ENCODE peak calls at places on chromosomes 5 and 9, in six cellular contexts. One of them, this sample, is unnamed.

GRCh38 chr5:32583582-32584232 is 1.6 kb upstream of the SUB1 start:
- DNase-seq in HCT116: no peak
- DNase-seq in GM12878: peak; percentile 97
- DNase-seq in H1: no peak
- DNase-seq in HepG2: no peak
- DNase-seq in K562: no peak
- DNase-seq in this sample: no peak

GRCh38 chr9:16223074-16223871 is 647.2 kb downstream of the BNC2 start:
- DNase-seq in HCT116: no peak
- DNase-seq in GM12878: no peak
- DNase-seq in H1: no peak
- DNase-seq in HepG2: no peak
- DNase-seq in K562: no peak
- DNase-seq in this sample: no peak

GRCh38 chr9:122551371-122551770 is 1.5 kb upstream of the OR1N2 start:
- DNase-seq in HCT116: no peak
- DNase-seq in GM12878: no peak
- DNase-seq in H1: no peak
- DNase-seq in HepG2: no peak
- DNase-seq in K562: no peak
- DNase-seq in this sample: no peak

GRCh38 chr5:54525692-54526091 is 8.1 kb downstream of the SNX18 start:
- DNase-seq in HCT116: no peak
- DNase-seq in GM12878: no peak
- DNase-seq in H1: no peak
- DNase-seq in HepG2: no peak
- DNase-seq in K562: no peak
- DNase-seq in this sample: no peak

GRCh38 chr5:39224196-39224754 is 4.9 kb upstream of the FYB1 start:
- DNase-seq in HCT116: no peak
- DNase-seq in GM12878: no peak
- DNase-seq in H1: no peak
- DNase-seq in HepG2: no peak
- DNase-seq in K562: peak; percentile 45
- DNase-seq in this sample: no peak

GRCh38 chr5:143456952-143457547 is 53.6 kb upstream of the NR3C1 start:
- DNase-seq in HCT116: peak; percentile 0
- DNase-seq in GM12878: no peak
- DNase-seq in H1: no peak
- DNase-seq in HepG2: no peak
- DNase-seq in K562: no peak
- DNase-seq in this sample: no peak

GRCh38 chr5:132419517-132420468 is 50.3 kb downstream of the SLC22A5 start:
- DNase-seq in HCT116: peak; percentile 56
- DNase-seq in GM12878: no peak
- DNase-seq in H1: peak; percentile 84
- DNase-seq in HepG2: peak; percentile 54
- DNase-seq in K562: peak; percentile 87
- DNase-seq in this sample: peak; percentile 52

GRCh38 chr5:75167345-75167744 is 69.3 kb downstream of the ANKRD31 start:
- DNase-seq in HCT116: peak; percentile 33
- DNase-seq in GM12878: no peak
- DNase-seq in H1: no peak
- DNase-seq in HepG2: peak; percentile 34
- DNase-seq in K562: peak; percentile 6
- DNase-seq in this sample: no peak

GRCh38 chr9:2722715-2723114 is 5.4 kb downstream of the KCNV2 start:
- DNase-seq in HCT116: no peak
- DNase-seq in GM12878: no peak
- DNase-seq in H1: no peak
- DNase-seq in HepG2: peak; percentile 7
- DNase-seq in K562: peak; percentile 14
- DNase-seq in this sample: no peak

GRCh38 chr9:17280350-17281012 is 145.6 kb downstream of the CNTLN start:
- DNase-seq in HCT116: no peak
- DNase-seq in GM12878: no peak
- DNase-seq in H1: no peak
- DNase-seq in HepG2: no peak
- DNase-seq in K562: no peak
- DNase-seq in this sample: no peak

GRCh38 chr5:154131817-154132216 is 58.7 kb upstream of the GALNT10 start:
- DNase-seq in HCT116: no peak
- DNase-seq in GM12878: no peak
- DNase-seq in H1: no peak
- DNase-seq in HepG2: no peak
- DNase-seq in K562: no peak
- DNase-seq in this sample: no peak

GRCh38 chr5:137833463-137833862 is 34.2 kb upstream of the MYOT start:
- DNase-seq in HCT116: peak; percentile 92
- DNase-seq in GM12878: no peak
- DNase-seq in H1: no peak
- DNase-seq in HepG2: peak; percentile 64
- DNase-seq in K562: no peak
- DNase-seq in this sample: no peak

GRCh38 chr9:129312251-129312650 is 134.2 kb upstream of the IER5L start:
- DNase-seq in HCT116: no peak
- DNase-seq in GM12878: no peak
- DNase-seq in H1: no peak
- DNase-seq in HepG2: no peak
- DNase-seq in K562: no peak
- DNase-seq in this sample: no peak

GRCh38 chr5:962801-963200 is 45.8 kb upstream of the NKD2 start:
- DNase-seq in HCT116: no peak
- DNase-seq in GM12878: no peak
- DNase-seq in H1: no peak
- DNase-seq in HepG2: no peak
- DNase-seq in K562: no peak
- DNase-seq in this sample: no peak

GRCh38 chr9:78210841-78211301 is 25.0 kb upstream of the CEP78 start:
- DNase-seq in HCT116: no peak
- DNase-seq in GM12878: peak; percentile 77
- DNase-seq in H1: no peak
- DNase-seq in HepG2: no peak
- DNase-seq in K562: no peak
- DNase-seq in this sample: no peak

GRCh38 chr9:125843646-125844045 is 96.5 kb downstream of the PBX3 start:
- DNase-seq in HCT116: no peak
- DNase-seq in GM12878: no peak
- DNase-seq in H1: no peak
- DNase-seq in HepG2: no peak
- DNase-seq in K562: no peak
- DNase-seq in this sample: no peak

GRCh38 chr9:121348321-121348720 is 21.7 kb downstream of the STOM start:
- DNase-seq in HCT116: no peak
- DNase-seq in GM12878: no peak
- DNase-seq in H1: no peak
- DNase-seq in HepG2: no peak
- DNase-seq in K562: no peak
- DNase-seq in this sample: no peak

GRCh38 chr5:134028496-134028895 is 23.7 kb upstream of the VDAC1 start:
- DNase-seq in HCT116: no peak
- DNase-seq in GM12878: no peak
- DNase-seq in H1: no peak
- DNase-seq in HepG2: no peak
- DNase-seq in K562: no peak
- DNase-seq in this sample: no peak

GRCh38 chr5:121976979-121977378 is 15.2 kb downstream of the SRFBP1 start:
- DNase-seq in HCT116: no peak
- DNase-seq in GM12878: no peak
- DNase-seq in H1: no peak
- DNase-seq in HepG2: no peak
- DNase-seq in K562: no peak
- DNase-seq in this sample: no peak

GRCh38 chr9:35935755-35936509 is 22.0 kb downstream of the OR2S2 start:
- DNase-seq in HCT116: no peak
- DNase-seq in GM12878: no peak
- DNase-seq in H1: no peak
- DNase-seq in HepG2: no peak
- DNase-seq in K562: no peak
- DNase-seq in this sample: no peak

GRCh38 chr9:134888603-134889195 is 8.1 kb downstream of the FCN2 start:
- DNase-seq in HCT116: no peak
- DNase-seq in GM12878: no peak
- DNase-seq in H1: no peak
- DNase-seq in HepG2: no peak
- DNase-seq in K562: no peak
- DNase-seq in this sample: no peak
- TF ChIP-seq ZNF274 in HCT116: no peak
- TF ChIP-seq ZNF274 in GM12878: no peak
- TF ChIP-seq ZNF274 in H1: no peak
- TF ChIP-seq ZNF274 in HepG2: no peak
- TF ChIP-seq ZNF274 in K562: no peak
- TF ChIP-seq ZNF274 in this sample: no peak

GRCh38 chr5:176133877-176134276 is 104.3 kb upstream of the SIMC1 start:
- DNase-seq in HCT116: no peak
- DNase-seq in GM12878: no peak
- DNase-seq in H1: peak; percentile 62
- DNase-seq in HepG2: no peak
- DNase-seq in K562: no peak
- DNase-seq in this sample: no peak

GRCh38 chr5:176132471-176133288 is 105.5 kb upstream of the SIMC1 start:
- DNase-seq in HCT116: no peak
- DNase-seq in GM12878: no peak
- DNase-seq in H1: peak; percentile 61
- DNase-seq in HepG2: no peak
- DNase-seq in K562: no peak
- DNase-seq in this sample: no peak

GRCh38 chr5:176131771-176132170 is 106.5 kb upstream of the SIMC1 start:
- DNase-seq in HCT116: no peak
- DNase-seq in GM12878: no peak
- DNase-seq in H1: no peak
- DNase-seq in HepG2: no peak
- DNase-seq in K562: no peak
- DNase-seq in this sample: no peak

GRCh38 chr5:176133289-176133870 is 104.8 kb upstream of the SIMC1 start:
- DNase-seq in HCT116: no peak
- DNase-seq in GM12878: no peak
- DNase-seq in H1: peak; percentile 67
- DNase-seq in HepG2: no peak
- DNase-seq in K562: no peak
- DNase-seq in this sample: no peak

DNA sequence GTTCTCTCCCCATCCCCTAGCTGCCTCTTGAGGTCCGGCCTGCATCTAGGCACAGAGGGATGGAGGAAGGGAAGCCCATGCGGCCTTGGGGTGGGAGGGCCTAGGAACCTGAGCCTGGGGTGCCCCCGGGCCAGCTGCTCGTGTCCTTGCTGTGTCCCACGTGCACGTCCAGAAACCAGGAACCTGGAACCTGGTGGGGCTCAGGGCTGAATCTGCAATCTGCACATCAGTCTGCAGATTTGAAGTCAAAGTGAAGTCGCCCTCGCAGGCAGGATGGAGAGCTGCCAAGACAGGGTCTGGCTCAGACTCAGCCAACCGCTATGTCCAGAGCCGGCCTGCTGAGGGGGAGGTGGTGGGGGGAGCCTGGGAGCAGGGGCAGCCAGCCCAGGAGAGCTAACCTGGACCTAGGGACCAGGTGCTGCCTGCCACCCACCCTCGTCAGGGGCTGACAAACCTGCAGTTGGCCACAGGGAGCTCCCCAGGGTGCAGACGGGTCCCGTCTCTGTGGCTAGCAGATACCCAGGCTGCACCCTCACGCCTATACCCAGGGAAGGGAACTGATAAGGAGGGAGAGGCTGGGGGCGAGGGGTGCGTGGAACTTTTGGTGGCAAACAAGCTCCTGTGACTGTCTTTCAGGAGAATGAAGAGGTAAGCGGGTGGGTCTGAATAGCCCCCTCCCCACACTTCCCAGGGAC is 103.5 kb upstream of the SIMC1 start:
- DNase-seq in HCT116: no peak
- DNase-seq in GM12878: no peak
- DNase-seq in H1: peak; percentile 52
- DNase-seq in HepG2: no peak
- DNase-seq in K562: no peak
- DNase-seq in this sample: no peak
- TF ChIP-seq YY1 in HCT116: no peak
- TF ChIP-seq YY1 in GM12878: no peak
- TF ChIP-seq YY1 in H1: no peak
- TF ChIP-seq YY1 in HepG2: no peak
- TF ChIP-seq YY1 in K562: no peak
- TF ChIP-seq YY1 in this sample: no peak

GRCh38 chr5:109080896-109081295 is 328.9 kb downstream of the PJA2 start:
- DNase-seq in HCT116: no peak
- DNase-seq in GM12878: no peak
- DNase-seq in H1: no peak
- DNase-seq in HepG2: peak; percentile 30
- DNase-seq in K562: no peak
- DNase-seq in this sample: no peak
- TF ChIP-seq ZNF274 in HCT116: no peak
- TF ChIP-seq ZNF274 in GM12878: no peak
- TF ChIP-seq ZNF274 in H1: no peak
- TF ChIP-seq ZNF274 in HepG2: no peak
- TF ChIP-seq ZNF274 in K562: no peak
- TF ChIP-seq ZNF274 in this sample: no peak

GRCh38 chr5:139670369-139671095 is 22.4 kb downstream of the CXXC5 start:
- DNase-seq in HCT116: no peak
- DNase-seq in GM12878: peak; percentile 90
- DNase-seq in H1: no peak
- DNase-seq in HepG2: peak; percentile 45
- DNase-seq in K562: no peak
- DNase-seq in this sample: no peak
- TF ChIP-seq YY1 in HCT116: no peak
- TF ChIP-seq YY1 in GM12878: no peak
- TF ChIP-seq YY1 in H1: no peak
- TF ChIP-seq YY1 in HepG2: no peak
- TF ChIP-seq YY1 in K562: no peak
- TF ChIP-seq YY1 in this sample: no peak

GRCh38 chr9:87194471-87194870 is 247.2 kb upstream of the GAS1 start:
- DNase-seq in HCT116: no peak
- DNase-seq in GM12878: no peak
- DNase-seq in H1: no peak
- DNase-seq in HepG2: no peak
- DNase-seq in K562: no peak
- DNase-seq in this sample: no peak
- TF ChIP-seq ZNF274 in HCT116: no peak
- TF ChIP-seq ZNF274 in GM12878: no peak
- TF ChIP-seq ZNF274 in H1: no peak
- TF ChIP-seq ZNF274 in HepG2: no peak
- TF ChIP-seq ZNF274 in K562: no peak
- TF ChIP-seq ZNF274 in this sample: no peak

GRCh38 chr5:14569948-14570691 is 11.5 kb upstream of the OTULINL start:
- DNase-seq in HCT116: no peak
- DNase-seq in GM12878: no peak
- DNase-seq in H1: no peak
- DNase-seq in HepG2: peak; percentile 95
- DNase-seq in K562: no peak
- DNase-seq in this sample: no peak
- TF ChIP-seq YY1 in HCT116: no peak
- TF ChIP-seq YY1 in GM12878: no peak
- TF ChIP-seq YY1 in H1: no peak
- TF ChIP-seq YY1 in HepG2: no peak
- TF ChIP-seq YY1 in K562: no peak
- TF ChIP-seq YY1 in this sample: no peak